ENCODE peak calls at places on chromosomes 1 and 21, in four cellular contexts. One of them, this sample, is unnamed.

GRCh38 chr1:59730759-59731478 is 83.8 kb upstream of the HOOK1 start:
- DNase-seq in retina: no peak
- DNase-seq in substantia nigra: peak
- DNase-seq in HFF-Myc: peak
- DNase-seq in this sample: no peak

GRCh38 chr1:67460648-67461500 is 30.7 kb upstream of the SERBP1 start:
- DNase-seq in retina: no peak
- DNase-seq in substantia nigra: no peak
- DNase-seq in HFF-Myc: no peak
- DNase-seq in this sample: no peak

GRCh38 chr1:211660718-211661222 is 14.7 kb downstream of the NEK2 start:
- DNase-seq in retina: no peak
- DNase-seq in substantia nigra: no peak
- DNase-seq in HFF-Myc: no peak
- DNase-seq in this sample: no peak

GRCh38 chr1:52633291-52633754 is 355 bp downstream of the SHISAL2A start:
- DNase-seq in retina: peak
- DNase-seq in substantia nigra: no peak
- DNase-seq in HFF-Myc: no peak
- DNase-seq in this sample: no peak

GRCh38 chr1:176205322-176205914 is 1.7 kb downstream of the COP1 start:
- DNase-seq in retina: no peak
- DNase-seq in substantia nigra: no peak
- DNase-seq in HFF-Myc: no peak
- DNase-seq in this sample: no peak

GRCh38 chr1:18410407-18410806 is 70.3 kb upstream of the KLHDC7A start:
- DNase-seq in retina: no peak
- DNase-seq in substantia nigra: no peak
- DNase-seq in HFF-Myc: no peak
- DNase-seq in this sample: no peak

GRCh38 chr1:238409191-238409846 is 518.6 kb upstream of the ZP4 start:
- DNase-seq in retina: no peak
- DNase-seq in substantia nigra: no peak
- DNase-seq in HFF-Myc: no peak
- DNase-seq in this sample: no peak

GRCh38 chr1:25912076-25912831 is 6.0 kb upstream of the STMN1 start:
- DNase-seq in retina: no peak
- DNase-seq in substantia nigra: no peak
- DNase-seq in HFF-Myc: no peak
- DNase-seq in this sample: no peak

GRCh38 chr21:15221799-15222386 is 157.1 kb upstream of the NRIP1 start:
- DNase-seq in retina: peak
- DNase-seq in substantia nigra: no peak
- DNase-seq in HFF-Myc: peak
- DNase-seq in this sample: no peak

GRCh38 chr1:6467224-6467623 is 1.3 kb upstream of the TNFRSF25 start:
- DNase-seq in retina: no peak
- DNase-seq in substantia nigra: no peak
- DNase-seq in HFF-Myc: no peak
- DNase-seq in this sample: no peak

GRCh38 chr1:156714830-156715229 is 9.4 kb upstream of the CRABP2 start:
- DNase-seq in retina: no peak
- DNase-seq in substantia nigra: no peak
- DNase-seq in HFF-Myc: no peak
- DNase-seq in this sample: no peak

GRCh38 chr1:223039990-223040389 is 103.1 kb downstream of the TLR5 start:
- DNase-seq in retina: no peak
- DNase-seq in substantia nigra: no peak
- DNase-seq in HFF-Myc: no peak
- DNase-seq in this sample: no peak

GRCh38 chr21:21464691-21465090 is 466.5 kb downstream of the NCAM2 start:
- DNase-seq in retina: no peak
- DNase-seq in substantia nigra: no peak
- DNase-seq in HFF-Myc: no peak
- DNase-seq in this sample: no peak

GRCh38 chr1:206021796-206022365 is 1.8 kb downstream of the CTSE start:
- DNase-seq in retina: no peak
- DNase-seq in substantia nigra: no peak
- DNase-seq in HFF-Myc: no peak
- DNase-seq in this sample: no peak

GRCh38 chr1:115262886-115263285 is 75.2 kb downstream of the NGF start:
- DNase-seq in retina: no peak
- DNase-seq in substantia nigra: no peak
- DNase-seq in HFF-Myc: no peak
- DNase-seq in this sample: no peak

GRCh38 chr1:34113887-34114286 is 51.1 kb downstream of the CSMD2 start:
- DNase-seq in retina: no peak
- DNase-seq in substantia nigra: no peak
- DNase-seq in HFF-Myc: no peak
- DNase-seq in this sample: no peak